ENCODE peak calls at places on chromosomes 11 and 22, in seven cellular contexts. One of them, this sample, is unnamed.

GRCh38 chr11:119757378-119757777 is 28.4 kb upstream of the NECTIN1 start:
- DNase-seq in dorsolateral prefrontal cortex: no peak
- DNase-seq in RWPE1: no peak
- DNase-seq in GM13977: no peak
- DNase-seq in WTC11: no peak
- DNase-seq in tibial artery: no peak
- DNase-seq in transverse colon: no peak
- DNase-seq in this sample: no peak

GRCh38 chr11:45796461-45796861 is 8.5 kb upstream of the SLC35C1 start:
- DNase-seq in dorsolateral prefrontal cortex: no peak
- DNase-seq in RWPE1: no peak
- DNase-seq in GM13977: no peak
- DNase-seq in WTC11: no peak
- DNase-seq in tibial artery: no peak
- DNase-seq in transverse colon: no peak
- DNase-seq in this sample: no peak

GRCh38 chr11:38046571-38047135 is 1448.6 kb upstream of the RAG2 start:
- DNase-seq in dorsolateral prefrontal cortex: no peak
- DNase-seq in RWPE1: no peak
- DNase-seq in GM13977: no peak
- DNase-seq in WTC11: no peak
- DNase-seq in tibial artery: no peak
- DNase-seq in transverse colon: no peak
- DNase-seq in this sample: no peak

GRCh38 chr22:29885610-29886009 is 2.6 kb downstream of the MTMR3 start:
- DNase-seq in dorsolateral prefrontal cortex: no peak
- DNase-seq in RWPE1: no peak
- DNase-seq in GM13977: no peak
- DNase-seq in WTC11: no peak
- DNase-seq in tibial artery: no peak
- DNase-seq in transverse colon: no peak
- DNase-seq in this sample: no peak

GRCh38 chr11:33013706-33014105 is 2.0 kb upstream of the DEPDC7 start:
- DNase-seq in dorsolateral prefrontal cortex: no peak
- DNase-seq in RWPE1: no peak
- DNase-seq in GM13977: no peak
- DNase-seq in WTC11: no peak
- DNase-seq in tibial artery: no peak
- DNase-seq in transverse colon: no peak
- DNase-seq in this sample: no peak

GRCh38 chr11:130705670-130706421 is 210.4 kb downstream of the SNX19 start:
- DNase-seq in dorsolateral prefrontal cortex: no peak
- DNase-seq in RWPE1: no peak
- DNase-seq in GM13977: no peak
- DNase-seq in WTC11: no peak
- DNase-seq in tibial artery: no peak
- DNase-seq in transverse colon: no peak
- DNase-seq in this sample: no peak

GRCh38 chr22:42069801-42070516 is 653 bp downstream of the NAGA start:
- DNase-seq in dorsolateral prefrontal cortex: no peak
- DNase-seq in RWPE1: no peak
- DNase-seq in GM13977: no peak
- DNase-seq in WTC11: no peak
- DNase-seq in tibial artery: no peak
- DNase-seq in transverse colon: no peak
- DNase-seq in this sample: peak

GRCh38 chr22:46627806-46628482 is 7.8 kb downstream of the GRAMD4 start:
- DNase-seq in dorsolateral prefrontal cortex: no peak
- DNase-seq in RWPE1: no peak
- DNase-seq in GM13977: no peak
- DNase-seq in WTC11: no peak
- DNase-seq in tibial artery: no peak
- DNase-seq in transverse colon: no peak
- DNase-seq in this sample: no peak

GRCh38 chr11:14183973-14184372 is 175.0 kb downstream of the RRAS2 start:
- DNase-seq in dorsolateral prefrontal cortex: no peak
- DNase-seq in RWPE1: no peak
- DNase-seq in GM13977: no peak
- DNase-seq in WTC11: no peak
- DNase-seq in tibial artery: no peak
- DNase-seq in transverse colon: no peak
- DNase-seq in this sample: no peak

GRCh38 chr11:46892109-46892508 is 26.2 kb downstream of the LRP4 start:
- DNase-seq in dorsolateral prefrontal cortex: no peak
- DNase-seq in RWPE1: no peak
- DNase-seq in GM13977: no peak
- DNase-seq in WTC11: no peak
- DNase-seq in tibial artery: no peak
- DNase-seq in transverse colon: no peak
- DNase-seq in this sample: no peak

GRCh38 chr11:46889251-46889650 is 29.1 kb downstream of the LRP4 start:
- DNase-seq in dorsolateral prefrontal cortex: no peak
- DNase-seq in RWPE1: no peak
- DNase-seq in GM13977: no peak
- DNase-seq in WTC11: no peak
- DNase-seq in tibial artery: no peak
- DNase-seq in transverse colon: no peak
- DNase-seq in this sample: no peak

GRCh38 chr11:46890665-46891064 is 27.7 kb downstream of the LRP4 start:
- DNase-seq in dorsolateral prefrontal cortex: no peak
- DNase-seq in RWPE1: no peak
- DNase-seq in GM13977: no peak
- DNase-seq in WTC11: no peak
- DNase-seq in tibial artery: no peak
- DNase-seq in transverse colon: no peak
- DNase-seq in this sample: no peak

GRCh38 chr11:46888636-46889035 is 29.7 kb downstream of the LRP4 start:
- DNase-seq in dorsolateral prefrontal cortex: no peak
- DNase-seq in RWPE1: no peak
- DNase-seq in GM13977: no peak
- DNase-seq in WTC11: no peak
- DNase-seq in tibial artery: no peak
- DNase-seq in transverse colon: no peak
- DNase-seq in this sample: no peak

GRCh38 chr11:46889689-46890475 is 28.5 kb downstream of the LRP4 start:
- DNase-seq in dorsolateral prefrontal cortex: peak
- DNase-seq in RWPE1: peak
- DNase-seq in GM13977: peak
- DNase-seq in WTC11: peak
- DNase-seq in tibial artery: peak
- DNase-seq in transverse colon: peak
- DNase-seq in this sample: peak
- TF ChIP-seq CTCF in dorsolateral prefrontal cortex: peak
- TF ChIP-seq CTCF in RWPE1: peak
- TF ChIP-seq CTCF in GM13977: peak
- TF ChIP-seq CTCF in WTC11: peak
- TF ChIP-seq CTCF in tibial artery: peak
- TF ChIP-seq CTCF in transverse colon: peak
- TF ChIP-seq CTCF in this sample: peak

DNA sequence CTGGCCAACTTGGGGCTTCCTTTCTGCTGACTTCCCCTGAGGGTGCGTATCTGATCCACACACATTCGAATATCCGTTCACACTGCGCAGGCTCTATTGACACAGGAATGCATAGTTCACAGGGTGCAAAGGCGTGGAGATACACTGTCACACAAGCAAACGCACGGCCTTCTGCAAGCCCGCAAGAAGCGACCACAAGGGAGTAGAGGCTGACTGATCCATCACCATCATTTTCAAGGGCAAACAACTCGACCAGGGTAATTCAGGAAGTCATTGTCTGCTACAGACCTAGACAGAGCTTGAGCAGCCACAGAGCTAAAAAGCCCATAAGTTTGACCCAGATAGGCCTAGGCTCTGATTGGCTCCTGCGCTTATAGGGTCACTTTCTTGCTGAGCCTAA is 392.3 kb downstream of the MN1 start:
- DNase-seq in dorsolateral prefrontal cortex: no peak
- DNase-seq in RWPE1: no peak
- DNase-seq in GM13977: no peak
- DNase-seq in WTC11: no peak
- DNase-seq in tibial artery: no peak
- DNase-seq in transverse colon: no peak
- DNase-seq in this sample: no peak
- TF ChIP-seq CTCF in dorsolateral prefrontal cortex: no peak
- TF ChIP-seq CTCF in RWPE1: no peak
- TF ChIP-seq CTCF in GM13977: no peak
- TF ChIP-seq CTCF in WTC11: no peak
- TF ChIP-seq CTCF in tibial artery: no peak
- TF ChIP-seq CTCF in transverse colon: no peak
- TF ChIP-seq CTCF in this sample: no peak

DNA sequence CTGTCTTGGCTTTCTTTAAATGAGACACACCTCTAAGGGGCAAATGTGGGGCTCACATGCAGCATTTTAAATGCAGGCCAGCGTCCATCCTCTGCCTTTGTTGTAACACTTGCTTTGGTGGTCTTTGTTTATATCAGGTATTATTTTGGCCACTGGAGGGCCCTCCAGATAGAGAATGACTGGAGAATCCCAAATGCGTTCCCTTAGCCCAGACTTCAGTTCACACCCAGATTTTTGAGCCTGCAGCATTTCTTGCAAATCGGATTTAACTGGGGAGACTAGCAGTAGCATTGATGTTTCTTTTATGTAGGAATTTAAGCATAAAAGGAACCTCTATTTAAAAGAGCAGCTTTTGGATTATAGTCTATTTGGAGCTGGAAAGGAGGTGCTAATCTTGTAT is 200.2 kb upstream of the SORL1-AS1 start:
- DNase-seq in dorsolateral prefrontal cortex: no peak
- DNase-seq in RWPE1: no peak
- DNase-seq in GM13977: no peak
- DNase-seq in WTC11: no peak
- DNase-seq in tibial artery: no peak
- DNase-seq in transverse colon: no peak
- DNase-seq in this sample: no peak
- TF ChIP-seq CTCF in dorsolateral prefrontal cortex: peak
- TF ChIP-seq CTCF in RWPE1: no peak
- TF ChIP-seq CTCF in GM13977: no peak
- TF ChIP-seq CTCF in WTC11: peak
- TF ChIP-seq CTCF in tibial artery: peak
- TF ChIP-seq CTCF in transverse colon: no peak
- TF ChIP-seq CTCF in this sample: no peak

DNA sequence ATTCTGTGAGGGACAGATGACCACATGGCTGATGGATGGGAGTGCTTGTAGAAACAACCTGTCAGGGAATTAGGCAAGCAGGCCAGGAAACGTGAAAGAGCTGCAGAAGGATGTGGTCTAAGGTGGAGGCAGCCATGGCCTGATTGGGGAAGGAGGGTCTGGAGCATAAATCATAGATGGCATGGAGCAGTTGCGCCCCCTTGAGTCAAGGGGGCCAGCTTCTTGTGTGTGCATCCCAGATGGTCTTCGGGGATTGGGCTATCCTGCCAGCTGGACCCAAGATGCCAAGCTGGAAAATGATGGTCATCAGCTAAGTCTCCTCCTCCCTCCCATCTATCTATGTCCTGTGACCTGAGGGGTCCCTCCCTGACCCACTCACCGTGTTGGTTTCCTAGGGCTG is 119.4 kb upstream of the CLPB start:
- DNase-seq in dorsolateral prefrontal cortex: no peak
- DNase-seq in RWPE1: no peak
- DNase-seq in GM13977: peak
- DNase-seq in WTC11: peak
- DNase-seq in tibial artery: no peak
- DNase-seq in transverse colon: no peak
- DNase-seq in this sample: no peak
- TF ChIP-seq CTCF in dorsolateral prefrontal cortex: no peak
- TF ChIP-seq CTCF in RWPE1: no peak
- TF ChIP-seq CTCF in GM13977: peak
- TF ChIP-seq CTCF in WTC11: peak
- TF ChIP-seq CTCF in tibial artery: no peak
- TF ChIP-seq CTCF in transverse colon: no peak
- TF ChIP-seq CTCF in this sample: peak

GRCh38 chr11:126485021-126485781 is 129.7 kb downstream of the ST3GAL4 start:
- DNase-seq in dorsolateral prefrontal cortex: no peak
- DNase-seq in RWPE1: no peak
- DNase-seq in GM13977: no peak
- DNase-seq in WTC11: peak
- DNase-seq in tibial artery: no peak
- DNase-seq in transverse colon: no peak
- DNase-seq in this sample: no peak
- TF ChIP-seq CTCF in dorsolateral prefrontal cortex: no peak
- TF ChIP-seq CTCF in RWPE1: no peak
- TF ChIP-seq CTCF in GM13977: no peak
- TF ChIP-seq CTCF in WTC11: no peak
- TF ChIP-seq CTCF in tibial artery: no peak
- TF ChIP-seq CTCF in transverse colon: no peak
- TF ChIP-seq CTCF in this sample: no peak

GRCh38 chr11:75576445-75577049 is 14.5 kb downstream of the SERPINH1 start:
- DNase-seq in dorsolateral prefrontal cortex: no peak
- DNase-seq in RWPE1: no peak
- DNase-seq in GM13977: peak
- DNase-seq in WTC11: peak
- DNase-seq in tibial artery: peak
- DNase-seq in transverse colon: peak
- DNase-seq in this sample: peak

GRCh38 chr11:75576017-75576416 is 14.0 kb downstream of the SERPINH1 start:
- DNase-seq in dorsolateral prefrontal cortex: no peak
- DNase-seq in RWPE1: no peak
- DNase-seq in GM13977: no peak
- DNase-seq in WTC11: no peak
- DNase-seq in tibial artery: no peak
- DNase-seq in transverse colon: no peak
- DNase-seq in this sample: no peak

GRCh38 chr11:75572744-75573143 is 10.7 kb downstream of the SERPINH1 start:
- DNase-seq in dorsolateral prefrontal cortex: no peak
- DNase-seq in RWPE1: no peak
- DNase-seq in GM13977: no peak
- DNase-seq in WTC11: no peak
- DNase-seq in tibial artery: no peak
- DNase-seq in transverse colon: no peak
- DNase-seq in this sample: no peak

GRCh38 chr11:75577198-75577597 is 15.1 kb downstream of the SERPINH1 start:
- DNase-seq in dorsolateral prefrontal cortex: no peak
- DNase-seq in RWPE1: peak
- DNase-seq in GM13977: peak
- DNase-seq in WTC11: peak
- DNase-seq in tibial artery: no peak
- DNase-seq in transverse colon: peak
- DNase-seq in this sample: no peak

DNA sequence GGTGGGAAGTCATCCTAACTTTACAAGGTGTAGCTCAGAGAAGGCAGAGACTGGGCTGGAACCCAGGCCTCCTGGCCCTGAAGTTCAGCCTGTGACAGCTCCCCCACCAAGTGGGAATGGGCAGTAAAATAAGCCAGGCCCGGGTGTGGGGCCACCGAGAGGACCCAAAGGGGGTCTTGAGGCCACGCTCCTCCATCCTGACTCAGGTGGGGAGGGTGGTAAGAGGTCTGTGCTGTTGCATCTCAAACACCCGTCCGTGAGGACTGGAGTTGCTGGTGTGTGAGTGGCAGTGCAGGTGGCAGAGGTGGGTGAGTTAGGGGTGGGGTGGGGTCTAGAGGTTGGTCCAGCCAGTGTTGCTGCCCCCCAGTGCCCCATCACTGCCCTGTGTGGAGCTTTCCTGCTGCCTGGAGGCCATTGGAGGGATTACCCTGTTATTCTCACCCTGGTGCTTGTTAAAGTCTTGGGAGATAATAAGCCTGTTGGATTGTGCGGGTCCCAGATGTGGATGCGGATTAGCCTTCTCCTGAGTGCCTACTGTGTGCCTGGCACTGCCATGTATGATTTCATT is 12.7 kb downstream of the SERPINH1 start:
- DNase-seq in dorsolateral prefrontal cortex: no peak
- DNase-seq in RWPE1: no peak
- DNase-seq in GM13977: no peak
- DNase-seq in WTC11: no peak
- DNase-seq in tibial artery: no peak
- DNase-seq in transverse colon: no peak
- DNase-seq in this sample: no peak
- TF ChIP-seq CTCF in dorsolateral prefrontal cortex: no peak
- TF ChIP-seq CTCF in RWPE1: no peak
- TF ChIP-seq CTCF in GM13977: no peak
- TF ChIP-seq CTCF in WTC11: no peak
- TF ChIP-seq CTCF in tibial artery: peak
- TF ChIP-seq CTCF in transverse colon: peak
- TF ChIP-seq CTCF in this sample: no peak

This sample was measured in GM13976.